ENCODE peak calls at places on chromosomes 7 and 10, in eight cellular contexts. One of them, this sample, is unnamed.

GRCh38 chr10:89346264-89346971 is 18.6 kb downstream of the IFIT3 start:
- DNase-seq in uterus: no peak
- DNase-seq in glutamatergic neuron: no peak
- DNase-seq in H1: no peak
- DNase-seq in PC-9: no peak
- DNase-seq in endothelial cell: peak
- DNase-seq in transverse colon: no peak
- DNase-seq in suprapubic skin: no peak
- DNase-seq in this sample: no peak

GRCh38 chr7:14839307-14839706 is 63.2 kb downstream of the DGKB start:
- DNase-seq in uterus: no peak
- DNase-seq in glutamatergic neuron: no peak
- DNase-seq in transverse colon: no peak
- DNase-seq in PC-9: no peak
- DNase-seq in suprapubic skin: no peak
- DNase-seq in H1: no peak
- DNase-seq in endothelial cell: no peak
- DNase-seq in this sample: no peak

GRCh38 chr7:155998328-155998691 is 186.0 kb upstream of the SHH start:
- DNase-seq in H1: no peak
- DNase-seq in glutamatergic neuron: no peak
- DNase-seq in endothelial cell: no peak
- DNase-seq in uterus: no peak
- DNase-seq in PC-9: no peak
- DNase-seq in suprapubic skin: peak
- DNase-seq in transverse colon: no peak
- DNase-seq in this sample: peak

GRCh38 chr10:131678613-131679012 is 222.2 kb upstream of the PPP2R2D start:
- DNase-seq in endothelial cell: no peak
- DNase-seq in H1: no peak
- DNase-seq in uterus: no peak
- DNase-seq in suprapubic skin: no peak
- DNase-seq in glutamatergic neuron: no peak
- DNase-seq in transverse colon: no peak
- DNase-seq in PC-9: no peak
- DNase-seq in this sample: peak

GRCh38 chr7:111763221-111763791 is 201.0 kb upstream of the IMMP2L start:
- DNase-seq in PC-9: no peak
- DNase-seq in glutamatergic neuron: peak
- DNase-seq in uterus: no peak
- DNase-seq in H1: no peak
- DNase-seq in transverse colon: no peak
- DNase-seq in suprapubic skin: no peak
- DNase-seq in endothelial cell: peak
- DNase-seq in this sample: no peak

GRCh38 chr10:110742801-110743200 is 98.7 kb downstream of the RBM20 start:
- DNase-seq in endothelial cell: no peak
- DNase-seq in glutamatergic neuron: no peak
- DNase-seq in H1: no peak
- DNase-seq in PC-9: no peak
- DNase-seq in transverse colon: no peak
- DNase-seq in uterus: no peak
- DNase-seq in suprapubic skin: no peak
- DNase-seq in this sample: no peak

GRCh38 chr7:86904949-86905834 is 154.3 kb downstream of the ELAPOR2 start:
- DNase-seq in PC-9: peak
- DNase-seq in uterus: no peak
- DNase-seq in transverse colon: no peak
- DNase-seq in glutamatergic neuron: no peak
- DNase-seq in H1: no peak
- DNase-seq in suprapubic skin: no peak
- DNase-seq in endothelial cell: peak
- DNase-seq in this sample: no peak

GRCh38 chr7:131328387-131329175 is 905 bp downstream of the MKLN1 start:
- DNase-seq in uterus: no peak
- DNase-seq in PC-9: no peak
- DNase-seq in suprapubic skin: no peak
- DNase-seq in glutamatergic neuron: no peak
- DNase-seq in H1: no peak
- DNase-seq in endothelial cell: no peak
- DNase-seq in transverse colon: no peak
- DNase-seq in this sample: no peak

GRCh38 chr7:90334193-90334843 is 12.2 kb upstream of the GTPBP10 start:
- DNase-seq in uterus: no peak
- DNase-seq in suprapubic skin: no peak
- DNase-seq in H1: no peak
- DNase-seq in PC-9: no peak
- DNase-seq in endothelial cell: no peak
- DNase-seq in transverse colon: no peak
- DNase-seq in glutamatergic neuron: no peak
- DNase-seq in this sample: peak

GRCh38 chr7:133633055-133633454 is 380.2 kb downstream of the EXOC4 start:
- DNase-seq in H1: no peak
- DNase-seq in transverse colon: no peak
- DNase-seq in PC-9: no peak
- DNase-seq in endothelial cell: no peak
- DNase-seq in uterus: no peak
- DNase-seq in suprapubic skin: no peak
- DNase-seq in glutamatergic neuron: no peak
- DNase-seq in this sample: no peak

GRCh38 chr10:72037811-72038210 is 50.5 kb downstream of the SPOCK2 start:
- DNase-seq in transverse colon: no peak
- DNase-seq in uterus: no peak
- DNase-seq in PC-9: no peak
- DNase-seq in suprapubic skin: no peak
- DNase-seq in endothelial cell: no peak
- DNase-seq in H1: no peak
- DNase-seq in glutamatergic neuron: no peak
- DNase-seq in this sample: no peak

GRCh38 chr7:140610204-140611165 is 30.1 kb downstream of the DENND2A start:
- DNase-seq in glutamatergic neuron: no peak
- DNase-seq in PC-9: peak
- DNase-seq in suprapubic skin: no peak
- DNase-seq in uterus: no peak
- DNase-seq in H1: no peak
- DNase-seq in transverse colon: no peak
- DNase-seq in endothelial cell: no peak
- DNase-seq in this sample: no peak

GRCh38 chr10:20489961-20490360 is 407.1 kb downstream of the NEBL start:
- DNase-seq in PC-9: no peak
- DNase-seq in uterus: no peak
- DNase-seq in endothelial cell: no peak
- DNase-seq in transverse colon: no peak
- DNase-seq in H1: no peak
- DNase-seq in glutamatergic neuron: no peak
- DNase-seq in suprapubic skin: no peak
- DNase-seq in this sample: no peak

GRCh38 chr10:3067859-3068179 is 471 bp downstream of the PFKP start:
- DNase-seq in uterus: no peak
- DNase-seq in H1: peak
- DNase-seq in glutamatergic neuron: no peak
- DNase-seq in transverse colon: peak
- DNase-seq in suprapubic skin: no peak
- DNase-seq in PC-9: no peak
- DNase-seq in endothelial cell: no peak
- DNase-seq in this sample: no peak

GRCh38 chr10:58028597-58029366 is 238.9 kb downstream of the IPMK start:
- DNase-seq in transverse colon: no peak
- DNase-seq in suprapubic skin: no peak
- DNase-seq in PC-9: no peak
- DNase-seq in endothelial cell: no peak
- DNase-seq in glutamatergic neuron: no peak
- DNase-seq in H1: no peak
- DNase-seq in uterus: no peak
- DNase-seq in this sample: no peak

GRCh38 chr7:2837476-2837875 is 6.6 kb downstream of the GNA12 start:
- DNase-seq in PC-9: no peak
- DNase-seq in H1: no peak
- DNase-seq in uterus: no peak
- DNase-seq in glutamatergic neuron: no peak
- DNase-seq in suprapubic skin: no peak
- DNase-seq in transverse colon: no peak
- DNase-seq in endothelial cell: no peak
- DNase-seq in this sample: no peak

GRCh38 chr7:131722371-131722770 is 165.9 kb upstream of the PODXL start:
- DNase-seq in glutamatergic neuron: no peak
- DNase-seq in endothelial cell: no peak
- DNase-seq in PC-9: no peak
- DNase-seq in transverse colon: no peak
- DNase-seq in H1: peak
- DNase-seq in suprapubic skin: no peak
- DNase-seq in uterus: no peak
- DNase-seq in this sample: no peak

GRCh38 chr10:42975558-42976352 is 101.1 kb upstream of the RET start:
- DNase-seq in glutamatergic neuron: peak
- DNase-seq in uterus: peak
- DNase-seq in endothelial cell: no peak
- DNase-seq in PC-9: peak
- DNase-seq in suprapubic skin: peak
- DNase-seq in transverse colon: no peak
- DNase-seq in H1: no peak
- DNase-seq in this sample: peak

DNA sequence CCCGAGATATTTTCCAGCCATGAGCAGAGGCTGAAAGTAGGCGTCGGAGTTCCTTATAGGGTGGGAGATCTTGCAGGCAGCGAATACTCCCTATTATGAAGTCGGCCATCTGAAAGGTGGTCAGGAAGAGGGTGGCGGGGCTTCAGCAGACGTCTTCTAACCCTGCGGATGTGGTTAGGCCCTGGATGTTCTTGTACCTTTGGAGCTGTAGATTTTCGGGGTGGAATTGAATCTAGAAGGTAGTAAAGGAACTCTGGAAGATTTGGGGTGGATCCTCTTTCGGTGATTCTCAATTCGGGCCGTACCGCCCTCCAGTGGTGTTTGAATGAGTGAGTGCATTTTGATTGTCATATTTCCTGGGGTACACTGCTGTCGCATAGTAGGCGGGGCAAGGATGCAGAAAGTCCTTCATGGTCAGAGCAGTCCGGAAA is 635 bp downstream of the NUP205 start:
- DNase-seq in uterus: peak
- DNase-seq in transverse colon: peak
- DNase-seq in glutamatergic neuron: peak
- DNase-seq in endothelial cell: peak
- DNase-seq in H1: peak
- DNase-seq in PC-9: peak
- DNase-seq in suprapubic skin: peak
- DNase-seq in this sample: no peak
- TF ChIP-seq CTCF in uterus: peak
- TF ChIP-seq CTCF in transverse colon: peak
- TF ChIP-seq CTCF in glutamatergic neuron: peak
- TF ChIP-seq CTCF in endothelial cell: no peak
- TF ChIP-seq CTCF in H1: peak
- TF ChIP-seq CTCF in PC-9: peak
- TF ChIP-seq CTCF in suprapubic skin: no peak
- TF ChIP-seq CTCF in this sample: peak

GRCh38 chr7:38178695-38179344 is 775 bp downstream of the STARD3NL start:
- DNase-seq in suprapubic skin: no peak
- DNase-seq in endothelial cell: no peak
- DNase-seq in glutamatergic neuron: no peak
- DNase-seq in uterus: no peak
- DNase-seq in H1: no peak
- DNase-seq in transverse colon: no peak
- DNase-seq in PC-9: no peak
- DNase-seq in this sample: no peak
- TF ChIP-seq CTCF in suprapubic skin: no peak
- TF ChIP-seq CTCF in endothelial cell: no peak
- TF ChIP-seq CTCF in glutamatergic neuron: no peak
- TF ChIP-seq CTCF in uterus: no peak
- TF ChIP-seq CTCF in H1: no peak
- TF ChIP-seq CTCF in transverse colon: peak
- TF ChIP-seq CTCF in PC-9: no peak
- TF ChIP-seq CTCF in this sample: peak

DNA sequence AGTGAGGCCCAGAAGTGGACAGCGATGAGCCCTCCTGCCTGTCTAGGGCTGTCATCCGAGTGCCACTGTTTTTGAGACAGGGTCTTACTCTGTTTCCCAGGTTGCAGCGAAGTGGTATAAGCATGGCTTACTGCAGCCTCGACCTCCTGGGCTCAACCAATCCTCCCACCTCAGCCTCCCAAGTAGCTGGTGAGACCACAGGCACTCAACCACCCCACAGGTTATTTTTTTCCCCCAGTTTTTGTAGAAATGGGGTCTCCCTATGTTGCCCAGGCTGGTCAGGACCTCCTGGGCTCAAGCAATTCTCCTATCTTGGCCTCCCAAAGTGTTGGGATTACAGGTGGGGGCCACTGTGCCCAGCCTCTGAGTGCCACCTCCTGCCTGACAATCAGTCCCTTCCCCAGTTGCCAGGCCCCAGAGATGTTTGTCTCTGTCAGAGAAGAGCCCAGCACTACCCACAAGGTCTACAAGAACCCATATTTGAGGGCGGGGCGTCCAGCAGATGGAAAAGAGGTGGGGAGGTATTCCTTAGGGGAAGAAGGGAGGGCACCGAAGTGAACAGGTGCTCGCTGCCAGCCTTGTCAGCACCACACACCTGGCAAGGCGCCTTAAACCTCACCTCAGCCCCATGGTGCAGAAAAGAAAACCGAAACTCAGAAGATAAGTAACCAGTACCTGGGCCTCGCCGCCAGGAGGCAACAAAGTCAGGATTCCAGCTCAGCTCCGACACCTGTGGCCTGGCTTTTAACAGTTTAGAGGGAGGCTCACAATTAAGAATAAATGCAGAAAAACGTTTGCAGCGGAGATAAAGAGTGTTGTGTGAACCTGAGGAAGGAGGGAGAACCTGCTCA is 77.4 kb upstream of the ANLN start:
- DNase-seq in H1: peak
- DNase-seq in glutamatergic neuron: peak
- DNase-seq in uterus: no peak
- DNase-seq in PC-9: peak
- DNase-seq in endothelial cell: peak
- DNase-seq in transverse colon: peak
- DNase-seq in suprapubic skin: peak
- DNase-seq in this sample: no peak
- TF ChIP-seq CTCF in H1: peak
- TF ChIP-seq CTCF in glutamatergic neuron: peak
- TF ChIP-seq CTCF in uterus: no peak
- TF ChIP-seq CTCF in PC-9: peak
- TF ChIP-seq CTCF in endothelial cell: peak
- TF ChIP-seq CTCF in transverse colon: peak
- TF ChIP-seq CTCF in suprapubic skin: no peak
- TF ChIP-seq CTCF in this sample: peak

DNA sequence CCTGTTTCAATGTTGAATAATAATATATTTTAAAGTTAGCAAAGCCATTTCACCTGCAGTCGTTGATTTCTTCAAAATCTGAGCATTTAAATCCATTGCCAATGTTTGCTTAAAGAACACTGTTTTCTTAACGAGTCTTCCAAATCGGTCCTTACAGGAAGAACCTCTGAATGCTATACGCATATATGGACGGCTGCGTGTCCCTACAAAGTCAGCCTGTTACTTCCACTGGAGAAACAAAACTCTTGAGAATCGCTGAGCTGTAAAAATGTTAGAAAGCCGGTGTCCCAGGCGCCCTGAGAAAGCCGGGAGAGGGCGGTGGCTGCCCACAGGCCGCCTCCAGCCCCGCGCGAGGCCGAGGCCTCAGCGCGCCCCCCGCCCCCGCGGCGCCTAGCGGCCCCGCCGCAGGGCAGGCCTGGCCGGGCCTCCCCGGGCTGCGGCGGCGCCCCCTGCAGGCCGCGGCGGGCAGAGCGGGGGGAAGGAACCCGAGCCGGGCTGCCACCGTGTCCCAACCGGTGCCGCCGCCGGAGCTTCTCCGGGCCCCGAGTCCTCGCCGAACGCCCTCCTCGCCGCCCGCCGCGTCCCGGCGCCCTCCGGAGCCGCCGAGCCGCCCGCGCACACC is at the start of gene FHIP2A:
- DNase-seq in endothelial cell: peak
- DNase-seq in H1: peak
- DNase-seq in PC-9: peak
- DNase-seq in transverse colon: peak
- DNase-seq in uterus: peak
- DNase-seq in suprapubic skin: peak
- DNase-seq in glutamatergic neuron: peak
- DNase-seq in this sample: peak
- TF ChIP-seq CTCF in endothelial cell: peak
- TF ChIP-seq CTCF in H1: peak
- TF ChIP-seq CTCF in PC-9: peak
- TF ChIP-seq CTCF in transverse colon: peak
- TF ChIP-seq CTCF in uterus: peak
- TF ChIP-seq CTCF in suprapubic skin: peak
- TF ChIP-seq CTCF in glutamatergic neuron: peak
- TF ChIP-seq CTCF in this sample: peak